ENCODE peak calls at places on chromosomes 11 and 22, in four cellular contexts. P, M, S and A are unnamed samples.

GRCh38 chr11:129743029-129743846 is 72.4 kb upstream of the TMEM45B start:
- DNase-seq in P (no peak), M (no peak), S (no peak), A (no peak)

GRCh38 chr22:37329239-37330140 is 47.2 kb downstream of the CYTH4 start:
- DNase-seq in P (no peak), M (no peak), S (no peak), A (no peak)

GRCh38 chr11:11279956-11280689 is 72.9 kb downstream of the CSNK2A3 start:
- DNase-seq in P (no peak), M (no peak), S (peak; percentile 34), A (peak; percentile 34)

GRCh38 chr11:47607380-47607779 is 13.2 kb upstream of the C1QTNF4 start:
- DNase-seq in P (no peak), M (no peak), S (peak; percentile 84), A (no peak)

GRCh38 chr22:49458708-49459099 is 369.0 kb downstream of the BRD1 start:
- DNase-seq in P (no peak), M (no peak), S (no peak), A (no peak)

GRCh38 chr11:113397212-113397611 is 9.6 kb downstream of the ANKK1 start:
- DNase-seq in P (no peak), M (no peak), S (no peak), A (no peak)

GRCh38 chr11:68374531-68374930 is 62.1 kb downstream of the LRP5 start:
- DNase-seq in P (no peak), M (no peak), S (no peak), A (no peak)

GRCh38 chr11:76327756-76328388 is 53.1 kb downstream of the THAP12 start:
- DNase-seq in P (no peak), M (no peak), S (no peak), A (no peak)

GRCh38 chr11:128420943-128421342 is 166.4 kb downstream of the ETS1 start:
- DNase-seq in P (no peak), M (no peak), S (peak; percentile 91), A (no peak)

GRCh38 chr11:21364866-21365624 is 695.7 kb downstream of the NELL1 start:
- DNase-seq in P (no peak), M (no peak), S (no peak), A (no peak)

GRCh38 chr11:77547863-77548551 is 41.7 kb upstream of the AQP11 start:
- DNase-seq in P (peak; percentile 33), M (no peak), S (peak; percentile 50), A (peak; percentile 46)

GRCh38 chr22:32265882-32266767 is 11.0 kb upstream of the SLC5A4 start:
- DNase-seq in P (peak; percentile 74), M (peak; percentile 67), S (peak; percentile 13), A (peak; percentile 79)

GRCh38 chr22:37551981-37552380 is 8.3 kb upstream of the CDC42EP1 start:
- DNase-seq in P (no peak), M (no peak), S (no peak), A (no peak)

GRCh38 chr11:36469881-36470802 is 39.9 kb downstream of the TRAF6 start:
- DNase-seq in P (no peak), M (no peak), S (no peak), A (no peak)

GRCh38 chr11:23988381-23989006 is 508.4 kb upstream of the LUZP2 start:
- DNase-seq in P (no peak), M (no peak), S (peak; percentile 66), A (no peak)

GRCh38 chr11:93737904-93738612 is 3.2 kb downstream of the TAF1D start:
- DNase-seq in P (no peak), M (no peak), S (no peak), A (no peak)

GRCh38 chr22:33726294-33726711 is 194.0 kb downstream of the LARGE1 start:
- DNase-seq in P (peak; percentile 21), M (no peak), S (peak; percentile 59), A (no peak)

GRCh38 chr11:44539971-44540370 is 25.5 kb upstream of the CD82 start:
- DNase-seq in P (no peak), M (no peak), S (no peak), A (no peak)

GRCh38 chr22:35411112-35411511 is 11.2 kb downstream of the MCM5 start:
- DNase-seq in P (no peak), M (no peak), S (no peak), A (no peak)

GRCh38 chr11:16982809-16983208 is 31.4 kb downstream of the PLEKHA7 start:
- DNase-seq in P (no peak), M (no peak), S (no peak), A (no peak)

GRCh38 chr11:130671801-130672700 is 223.6 kb downstream of the ADAMTS15 start:
- DNase-seq in P (peak; percentile 32), M (peak; percentile 63), S (peak; percentile 84), A (no peak)

GRCh38 chr11:47099213-47099917 is 77.3 kb downstream of the ARFGAP2 start:
- DNase-seq in P (no peak), M (no peak), S (no peak), A (no peak)

GRCh38 chr11:71323876-71324526 is 71.6 kb upstream of the SHANK2 start:
- DNase-seq in P (no peak), M (no peak), S (no peak), A (no peak)

GRCh38 chr22:29940526-29940925 is 57.6 kb downstream of the MTMR3 start:
- DNase-seq in P (no peak), M (no peak), S (no peak), A (no peak)

GRCh38 chr11:86018249-86018648 is 50.6 kb downstream of the PICALM start:
- DNase-seq in P (no peak), M (no peak), S (no peak), A (no peak)

DNA sequence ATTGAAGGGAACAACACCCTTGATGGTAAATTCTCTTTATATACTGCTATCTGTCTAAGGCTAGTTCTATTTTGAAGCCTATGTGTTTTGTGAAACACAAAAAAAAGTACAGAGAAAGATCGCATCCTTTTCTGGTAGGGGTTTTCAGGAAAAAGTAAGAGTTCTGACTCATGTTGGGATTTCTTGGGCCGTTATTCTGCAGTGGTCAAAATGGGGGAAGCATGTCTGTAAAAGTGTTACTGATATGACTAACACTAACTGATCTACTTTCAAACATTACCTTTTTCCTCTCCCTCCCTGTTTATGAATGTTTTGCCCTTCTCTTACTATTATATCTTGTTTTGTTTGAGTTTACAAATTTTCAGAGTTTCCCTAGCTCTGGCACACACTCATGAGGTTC is 53.9 kb downstream of the CTNND1 start:
- DNase-seq in P (no peak), M (no peak), S (no peak), A (no peak)
- TF ChIP-seq CTCF in P (no peak), M (no peak), S (no peak), A (no peak)

DNA sequence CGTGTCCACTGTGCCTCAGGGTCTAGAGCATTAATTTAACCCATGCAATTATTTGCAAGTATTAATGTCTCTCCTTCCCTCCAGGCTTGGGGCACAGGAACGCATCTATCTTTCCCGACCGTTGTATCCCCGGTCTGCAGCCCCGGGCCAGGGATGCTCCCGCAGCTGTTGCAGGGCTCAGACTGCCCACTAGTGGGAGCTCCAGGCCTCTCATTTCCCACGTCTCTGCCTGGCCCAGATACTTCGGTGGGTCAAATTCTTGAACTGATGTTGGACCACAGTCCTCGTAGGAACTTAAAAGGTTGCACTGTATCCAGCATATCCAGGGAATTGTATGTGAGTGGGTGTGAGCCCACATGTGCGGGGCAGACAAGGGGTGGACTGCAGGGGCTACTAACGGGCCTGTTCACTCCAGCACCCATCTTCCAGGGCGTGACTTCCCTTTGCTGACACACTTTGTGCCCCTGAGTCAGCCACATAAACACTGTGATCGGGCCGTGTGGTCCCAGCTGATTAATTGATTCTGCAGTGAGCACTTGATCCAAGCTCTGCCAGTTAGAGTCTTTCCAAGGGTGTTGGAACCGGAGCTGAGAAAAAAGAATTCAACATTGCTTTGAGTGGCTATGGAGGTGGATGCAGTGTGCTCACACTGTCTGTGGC is 451.3 kb downstream of the TBC1D22A start:
- DNase-seq in P (no peak), M (peak; percentile 28), S (no peak), A (no peak)
- TF ChIP-seq CTCF in P (peak; percentile 31), M (no peak), S (peak; percentile 55), A (peak; percentile 81)

GRCh38 chr11:2088284-2088683 is 50.9 kb downstream of the IGF2 start:
- DNase-seq in P (no peak), M (no peak), S (no peak), A (no peak)

GRCh38 chr11:2089536-2090165 is 49.5 kb downstream of the IGF2 start:
- DNase-seq in P (peak; percentile 7), M (peak; percentile 24), S (no peak), A (no peak)

GRCh38 chr11:2091112-2091746 is 48.0 kb downstream of the IGF2 start:
- DNase-seq in P (peak; percentile 8), M (peak; percentile 34), S (no peak), A (peak; percentile 35)

GRCh38 chr11:2090172-2091111 is 48.7 kb downstream of the IGF2 start:
- DNase-seq in P (peak; percentile 8), M (peak; percentile 34), S (no peak), A (peak; percentile 38)

GRCh38 chr11:2088746-2089535 is 50.2 kb downstream of the IGF2 start:
- DNase-seq in P (no peak), M (peak; percentile 35), S (no peak), A (peak; percentile 46)
- TF ChIP-seq CTCF in P (no peak), M (no peak), S (peak; percentile 22), A (peak; percentile 27)

DNA sequence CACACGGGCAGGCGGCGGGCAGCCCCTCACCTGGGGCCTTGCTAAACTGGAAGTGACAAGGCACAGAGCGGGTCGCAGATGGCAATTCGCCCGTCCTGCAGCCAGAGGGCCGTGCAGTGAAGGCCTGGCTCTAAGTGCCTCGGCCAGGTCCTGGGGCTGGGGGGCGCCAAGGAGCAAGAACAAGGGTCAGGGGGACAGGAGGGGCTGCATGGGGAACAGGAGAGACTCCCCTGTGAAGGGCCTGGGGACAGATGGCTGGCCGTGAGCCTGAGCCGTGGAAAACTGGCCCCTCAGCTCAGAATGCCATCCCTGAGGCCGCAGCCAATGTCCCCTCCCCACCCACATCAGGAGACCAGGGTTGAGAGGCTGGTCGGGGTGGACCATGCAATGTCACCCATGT is 60.0 kb downstream of the RTL6 start:
- DNase-seq in P (no peak), M (no peak), S (no peak), A (peak; percentile 70)
- TF ChIP-seq CTCF in P (no peak), M (no peak), S (no peak), A (peak; percentile 99)

DNA sequence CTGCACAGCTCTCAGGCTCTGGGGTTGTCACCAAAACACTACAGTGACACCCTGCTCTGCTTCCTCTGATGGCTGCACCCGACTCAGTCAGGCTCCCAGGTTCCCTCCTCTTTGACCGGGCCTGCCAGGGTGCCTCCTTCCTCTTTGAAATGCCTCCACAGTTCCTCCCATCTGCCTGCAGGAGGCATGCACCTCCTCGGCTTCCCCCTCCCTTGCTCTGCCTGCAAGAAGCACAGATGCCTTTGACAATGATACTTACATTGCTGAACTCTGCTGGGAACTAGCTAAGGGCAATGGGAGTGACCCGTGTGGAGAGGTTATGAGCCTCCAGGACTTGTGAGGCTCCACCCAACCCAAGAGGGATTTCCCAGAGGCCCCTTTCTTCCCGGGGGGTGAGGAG is 674.1 kb downstream of the OPCML start:
- DNase-seq in P (no peak), M (peak; percentile 42), S (peak; percentile 39), A (peak; percentile 64)
- TF ChIP-seq CTCF in P (no peak), M (no peak), S (peak; percentile 67), A (peak; percentile 41)